ENCODE peak calls at places on chromosomes 4 and X, in nine cellular contexts. One of them, this sample, is unnamed.

GRCh38 chr4:174702974-174703478 is 126.0 kb downstream of the GLRA3 start:
- DNase-seq in left lung: no peak
- DNase-seq in activated CD4-positive, alpha-beta T cell treated with anti-CD3 and anti-CD28 coated beads, Interleukin-2, amount 10 ng/mL, durations not matched to agents 7 days and 5 days: no peak
- DNase-seq in activated CD4-positive, CD25-positive, alpha-beta regulatory T cell: no peak
- DNase-seq in colonic mucosa: no peak
- DNase-seq in 8988T: no peak
- DNase-seq in NCI-H2081: no peak
- DNase-seq in stimulated activated CD4-positive, alpha-beta T cell treated with anti-CD3 and anti-CD28 coated beads, TNF-alpha, amount 100 ng/mL, for 4 hours: no peak
- DNase-seq in activated T-cell treated with anti-CD3 and anti-CD28 coated beads, Interleukin-2, amount 50 U/mL, for 1 hour: no peak
- DNase-seq in this sample: no peak

GRCh38 chrX:68725966-68726365 is 78.5 kb downstream of the STARD8 start:
- DNase-seq in left lung: no peak
- DNase-seq in activated CD4-positive, alpha-beta T cell treated with anti-CD3 and anti-CD28 coated beads, Interleukin-2, amount 10 ng/mL, durations not matched to agents 7 days and 5 days: no peak
- DNase-seq in activated CD4-positive, CD25-positive, alpha-beta regulatory T cell: no peak
- DNase-seq in colonic mucosa: no peak
- DNase-seq in 8988T: no peak
- DNase-seq in NCI-H2081: no peak
- DNase-seq in stimulated activated CD4-positive, alpha-beta T cell treated with anti-CD3 and anti-CD28 coated beads, TNF-alpha, amount 100 ng/mL, for 4 hours: no peak
- DNase-seq in activated T-cell treated with anti-CD3 and anti-CD28 coated beads, Interleukin-2, amount 50 U/mL, for 1 hour: no peak
- DNase-seq in this sample: peak

GRCh38 chr4:1890979-1891378 is 19.8 kb downstream of the NSD2 start:
- DNase-seq in left lung: no peak
- DNase-seq in activated CD4-positive, alpha-beta T cell treated with anti-CD3 and anti-CD28 coated beads, Interleukin-2, amount 10 ng/mL, durations not matched to agents 7 days and 5 days: no peak
- DNase-seq in activated CD4-positive, CD25-positive, alpha-beta regulatory T cell: no peak
- DNase-seq in colonic mucosa: no peak
- DNase-seq in 8988T: no peak
- DNase-seq in NCI-H2081: no peak
- DNase-seq in stimulated activated CD4-positive, alpha-beta T cell treated with anti-CD3 and anti-CD28 coated beads, TNF-alpha, amount 100 ng/mL, for 4 hours: no peak
- DNase-seq in activated T-cell treated with anti-CD3 and anti-CD28 coated beads, Interleukin-2, amount 50 U/mL, for 1 hour: no peak
- DNase-seq in this sample: no peak

GRCh38 chr4:10082047-10082446 is 34.6 kb downstream of the WDR1 start:
- DNase-seq in left lung: peak
- DNase-seq in activated CD4-positive, alpha-beta T cell treated with anti-CD3 and anti-CD28 coated beads, Interleukin-2, amount 10 ng/mL, durations not matched to agents 7 days and 5 days: no peak
- DNase-seq in activated CD4-positive, CD25-positive, alpha-beta regulatory T cell: no peak
- DNase-seq in colonic mucosa: no peak
- DNase-seq in 8988T: peak
- DNase-seq in NCI-H2081: no peak
- DNase-seq in stimulated activated CD4-positive, alpha-beta T cell treated with anti-CD3 and anti-CD28 coated beads, TNF-alpha, amount 100 ng/mL, for 4 hours: no peak
- DNase-seq in activated T-cell treated with anti-CD3 and anti-CD28 coated beads, Interleukin-2, amount 50 U/mL, for 1 hour: peak
- DNase-seq in this sample: no peak

GRCh38 chr4:56250801-56251200 is 136.5 kb downstream of the AASDH start:
- DNase-seq in left lung: no peak
- DNase-seq in activated CD4-positive, alpha-beta T cell treated with anti-CD3 and anti-CD28 coated beads, Interleukin-2, amount 10 ng/mL, durations not matched to agents 7 days and 5 days: no peak
- DNase-seq in activated CD4-positive, CD25-positive, alpha-beta regulatory T cell: no peak
- DNase-seq in colonic mucosa: no peak
- DNase-seq in 8988T: no peak
- DNase-seq in NCI-H2081: no peak
- DNase-seq in stimulated activated CD4-positive, alpha-beta T cell treated with anti-CD3 and anti-CD28 coated beads, TNF-alpha, amount 100 ng/mL, for 4 hours: no peak
- DNase-seq in activated T-cell treated with anti-CD3 and anti-CD28 coated beads, Interleukin-2, amount 50 U/mL, for 1 hour: no peak
- DNase-seq in this sample: no peak

GRCh38 chrX:20374866-20375530 is 108.3 kb upstream of the RPS6KA3 start:
- DNase-seq in left lung: no peak
- DNase-seq in activated CD4-positive, alpha-beta T cell treated with anti-CD3 and anti-CD28 coated beads, Interleukin-2, amount 10 ng/mL, durations not matched to agents 7 days and 5 days: no peak
- DNase-seq in activated CD4-positive, CD25-positive, alpha-beta regulatory T cell: no peak
- DNase-seq in colonic mucosa: no peak
- DNase-seq in 8988T: no peak
- DNase-seq in NCI-H2081: no peak
- DNase-seq in stimulated activated CD4-positive, alpha-beta T cell treated with anti-CD3 and anti-CD28 coated beads, TNF-alpha, amount 100 ng/mL, for 4 hours: no peak
- DNase-seq in activated T-cell treated with anti-CD3 and anti-CD28 coated beads, Interleukin-2, amount 50 U/mL, for 1 hour: no peak
- DNase-seq in this sample: no peak

GRCh38 chrX:44908198-44908597 is 35.2 kb downstream of the KDM6A start:
- DNase-seq in left lung: no peak
- DNase-seq in activated CD4-positive, alpha-beta T cell treated with anti-CD3 and anti-CD28 coated beads, Interleukin-2, amount 10 ng/mL, durations not matched to agents 7 days and 5 days: no peak
- DNase-seq in activated CD4-positive, CD25-positive, alpha-beta regulatory T cell: no peak
- DNase-seq in colonic mucosa: no peak
- DNase-seq in 8988T: no peak
- DNase-seq in NCI-H2081: no peak
- DNase-seq in stimulated activated CD4-positive, alpha-beta T cell treated with anti-CD3 and anti-CD28 coated beads, TNF-alpha, amount 100 ng/mL, for 4 hours: no peak
- DNase-seq in activated T-cell treated with anti-CD3 and anti-CD28 coated beads, Interleukin-2, amount 50 U/mL, for 1 hour: no peak
- DNase-seq in this sample: no peak

GRCh38 chrX:21479695-21480280 is 105.6 kb downstream of the CNKSR2 start:
- DNase-seq in left lung: no peak
- DNase-seq in activated CD4-positive, alpha-beta T cell treated with anti-CD3 and anti-CD28 coated beads, Interleukin-2, amount 10 ng/mL, durations not matched to agents 7 days and 5 days: peak
- DNase-seq in activated CD4-positive, CD25-positive, alpha-beta regulatory T cell: no peak
- DNase-seq in colonic mucosa: no peak
- DNase-seq in 8988T: no peak
- DNase-seq in NCI-H2081: peak
- DNase-seq in stimulated activated CD4-positive, alpha-beta T cell treated with anti-CD3 and anti-CD28 coated beads, TNF-alpha, amount 100 ng/mL, for 4 hours: peak
- DNase-seq in activated T-cell treated with anti-CD3 and anti-CD28 coated beads, Interleukin-2, amount 50 U/mL, for 1 hour: peak
- DNase-seq in this sample: no peak

GRCh38 chr4:167779864-167780263 is 312.5 kb upstream of the ANXA10 start:
- DNase-seq in left lung: no peak
- DNase-seq in activated CD4-positive, alpha-beta T cell treated with anti-CD3 and anti-CD28 coated beads, Interleukin-2, amount 10 ng/mL, durations not matched to agents 7 days and 5 days: no peak
- DNase-seq in activated CD4-positive, CD25-positive, alpha-beta regulatory T cell: no peak
- DNase-seq in colonic mucosa: no peak
- DNase-seq in 8988T: no peak
- DNase-seq in NCI-H2081: no peak
- DNase-seq in stimulated activated CD4-positive, alpha-beta T cell treated with anti-CD3 and anti-CD28 coated beads, TNF-alpha, amount 100 ng/mL, for 4 hours: no peak
- DNase-seq in activated T-cell treated with anti-CD3 and anti-CD28 coated beads, Interleukin-2, amount 50 U/mL, for 1 hour: no peak
- DNase-seq in this sample: no peak

GRCh38 chr4:18917689-18918088 is 896.1 kb upstream of the LCORL start:
- DNase-seq in left lung: no peak
- DNase-seq in activated CD4-positive, alpha-beta T cell treated with anti-CD3 and anti-CD28 coated beads, Interleukin-2, amount 10 ng/mL, durations not matched to agents 7 days and 5 days: no peak
- DNase-seq in activated CD4-positive, CD25-positive, alpha-beta regulatory T cell: no peak
- DNase-seq in colonic mucosa: no peak
- DNase-seq in 8988T: no peak
- DNase-seq in NCI-H2081: no peak
- DNase-seq in stimulated activated CD4-positive, alpha-beta T cell treated with anti-CD3 and anti-CD28 coated beads, TNF-alpha, amount 100 ng/mL, for 4 hours: no peak
- DNase-seq in activated T-cell treated with anti-CD3 and anti-CD28 coated beads, Interleukin-2, amount 50 U/mL, for 1 hour: no peak
- DNase-seq in this sample: no peak

GRCh38 chr4:174036111-174036510 is 247.4 kb downstream of the FBXO8 start:
- DNase-seq in left lung: no peak
- DNase-seq in activated CD4-positive, alpha-beta T cell treated with anti-CD3 and anti-CD28 coated beads, Interleukin-2, amount 10 ng/mL, durations not matched to agents 7 days and 5 days: no peak
- DNase-seq in activated CD4-positive, CD25-positive, alpha-beta regulatory T cell: no peak
- DNase-seq in colonic mucosa: no peak
- DNase-seq in 8988T: no peak
- DNase-seq in NCI-H2081: peak
- DNase-seq in stimulated activated CD4-positive, alpha-beta T cell treated with anti-CD3 and anti-CD28 coated beads, TNF-alpha, amount 100 ng/mL, for 4 hours: no peak
- DNase-seq in activated T-cell treated with anti-CD3 and anti-CD28 coated beads, Interleukin-2, amount 50 U/mL, for 1 hour: no peak
- DNase-seq in this sample: no peak

GRCh38 chr4:118917582-118917981 is 28.9 kb downstream of the SYNPO2 start:
- DNase-seq in left lung: no peak
- DNase-seq in activated CD4-positive, alpha-beta T cell treated with anti-CD3 and anti-CD28 coated beads, Interleukin-2, amount 10 ng/mL, durations not matched to agents 7 days and 5 days: no peak
- DNase-seq in activated CD4-positive, CD25-positive, alpha-beta regulatory T cell: no peak
- DNase-seq in colonic mucosa: no peak
- DNase-seq in 8988T: no peak
- DNase-seq in NCI-H2081: no peak
- DNase-seq in stimulated activated CD4-positive, alpha-beta T cell treated with anti-CD3 and anti-CD28 coated beads, TNF-alpha, amount 100 ng/mL, for 4 hours: no peak
- DNase-seq in activated T-cell treated with anti-CD3 and anti-CD28 coated beads, Interleukin-2, amount 50 U/mL, for 1 hour: no peak
- DNase-seq in this sample: no peak

GRCh38 chrX:107451754-107452153 is 2.3 kb downstream of the FRMPD3 start:
- DNase-seq in left lung: no peak
- DNase-seq in activated CD4-positive, alpha-beta T cell treated with anti-CD3 and anti-CD28 coated beads, Interleukin-2, amount 10 ng/mL, durations not matched to agents 7 days and 5 days: no peak
- DNase-seq in activated CD4-positive, CD25-positive, alpha-beta regulatory T cell: no peak
- DNase-seq in colonic mucosa: no peak
- DNase-seq in 8988T: no peak
- DNase-seq in NCI-H2081: no peak
- DNase-seq in stimulated activated CD4-positive, alpha-beta T cell treated with anti-CD3 and anti-CD28 coated beads, TNF-alpha, amount 100 ng/mL, for 4 hours: no peak
- DNase-seq in activated T-cell treated with anti-CD3 and anti-CD28 coated beads, Interleukin-2, amount 50 U/mL, for 1 hour: no peak
- DNase-seq in this sample: no peak

GRCh38 chr4:8819421-8820177 is 52.0 kb downstream of the HMX1 start:
- DNase-seq in left lung: peak
- DNase-seq in activated CD4-positive, alpha-beta T cell treated with anti-CD3 and anti-CD28 coated beads, Interleukin-2, amount 10 ng/mL, durations not matched to agents 7 days and 5 days: no peak
- DNase-seq in activated CD4-positive, CD25-positive, alpha-beta regulatory T cell: no peak
- DNase-seq in colonic mucosa: no peak
- DNase-seq in 8988T: no peak
- DNase-seq in NCI-H2081: no peak
- DNase-seq in stimulated activated CD4-positive, alpha-beta T cell treated with anti-CD3 and anti-CD28 coated beads, TNF-alpha, amount 100 ng/mL, for 4 hours: no peak
- DNase-seq in activated T-cell treated with anti-CD3 and anti-CD28 coated beads, Interleukin-2, amount 50 U/mL, for 1 hour: no peak
- DNase-seq in this sample: no peak

GRCh38 chr4:48968814-48969213 is 17.3 kb upstream of the CWH43 start:
- DNase-seq in left lung: no peak
- DNase-seq in activated CD4-positive, alpha-beta T cell treated with anti-CD3 and anti-CD28 coated beads, Interleukin-2, amount 10 ng/mL, durations not matched to agents 7 days and 5 days: no peak
- DNase-seq in activated CD4-positive, CD25-positive, alpha-beta regulatory T cell: no peak
- DNase-seq in colonic mucosa: no peak
- DNase-seq in 8988T: no peak
- DNase-seq in NCI-H2081: no peak
- DNase-seq in stimulated activated CD4-positive, alpha-beta T cell treated with anti-CD3 and anti-CD28 coated beads, TNF-alpha, amount 100 ng/mL, for 4 hours: no peak
- DNase-seq in activated T-cell treated with anti-CD3 and anti-CD28 coated beads, Interleukin-2, amount 50 U/mL, for 1 hour: no peak
- DNase-seq in this sample: no peak

GRCh38 chr4:188015025-188015778 is 19.6 kb downstream of the ZFP42 start:
- DNase-seq in left lung: no peak
- DNase-seq in activated CD4-positive, alpha-beta T cell treated with anti-CD3 and anti-CD28 coated beads, Interleukin-2, amount 10 ng/mL, durations not matched to agents 7 days and 5 days: no peak
- DNase-seq in activated CD4-positive, CD25-positive, alpha-beta regulatory T cell: no peak
- DNase-seq in colonic mucosa: no peak
- DNase-seq in 8988T: no peak
- DNase-seq in NCI-H2081: no peak
- DNase-seq in stimulated activated CD4-positive, alpha-beta T cell treated with anti-CD3 and anti-CD28 coated beads, TNF-alpha, amount 100 ng/mL, for 4 hours: no peak
- DNase-seq in activated T-cell treated with anti-CD3 and anti-CD28 coated beads, Interleukin-2, amount 50 U/mL, for 1 hour: no peak
- DNase-seq in this sample: no peak

GRCh38 chr4:26267087-26267486 is 53.7 kb upstream of the RBPJ start:
- DNase-seq in left lung: no peak
- DNase-seq in activated CD4-positive, alpha-beta T cell treated with anti-CD3 and anti-CD28 coated beads, Interleukin-2, amount 10 ng/mL, durations not matched to agents 7 days and 5 days: no peak
- DNase-seq in activated CD4-positive, CD25-positive, alpha-beta regulatory T cell: no peak
- DNase-seq in colonic mucosa: peak
- DNase-seq in 8988T: no peak
- DNase-seq in NCI-H2081: no peak
- DNase-seq in stimulated activated CD4-positive, alpha-beta T cell treated with anti-CD3 and anti-CD28 coated beads, TNF-alpha, amount 100 ng/mL, for 4 hours: no peak
- DNase-seq in activated T-cell treated with anti-CD3 and anti-CD28 coated beads, Interleukin-2, amount 50 U/mL, for 1 hour: no peak
- DNase-seq in this sample: peak

This sample was measured in Peyer's patch.